ENCODE peak calls at places on chromosomes 3 and 15, in eight cellular contexts. T is B cell, Y is breast epithelium, U is H1, C is hepatocyte, R is fibroblast of lung, O is astrocyte of the spinal cord, J is cardiac fibroblast. M is an unnamed sample.

GRCh38 chr15:63063164-63063756 is 20.7 kb downstream of the TPM1 start:
- DNase-seq in O (peak; percentile 18), R (no peak), C (no peak), T (no peak), U (no peak), Y (no peak), J (no peak), M (no peak)

GRCh38 chr3:194364652-194365434 is 4.7 kb downstream of the LRRC15 start:
- DNase-seq in O (peak; percentile 91), T (no peak), U (no peak), J (peak; percentile 69), R (peak; percentile 65), Y (no peak), C (peak; percentile 44), M (no peak)

GRCh38 chr3:126986001-126986400 is 3.1 kb downstream of the PLXNA1 start:
- DNase-seq in T (no peak), J (peak; percentile 30), Y (no peak), R (no peak), O (peak; percentile 18), C (peak; percentile 59), U (no peak), M (no peak)

GRCh38 chr15:101664303-101664913 is 12.2 kb upstream of the TM2D3 start:
- DNase-seq in Y (no peak), O (no peak), C (no peak), J (no peak), R (peak; percentile 18), T (no peak), U (no peak), M (no peak)

GRCh38 chr3:45551214-45552010 is 43.1 kb upstream of the LIMD1 start:
- DNase-seq in U (no peak), T (no peak), R (peak; percentile 95), J (peak; percentile 95), Y (peak; percentile 65), O (peak; percentile 96), C (peak; percentile 72), M (no peak)

GRCh38 chr3:127207727-127208482 is 15.0 kb downstream of the PRR23E start:
- DNase-seq in J (no peak), Y (no peak), T (no peak), O (no peak), U (no peak), C (no peak), R (no peak), M (peak; percentile 11)

GRCh38 chr15:51907136-51907862 is 64.3 kb downstream of the LEO1 start:
- DNase-seq in R (peak; percentile 55), J (no peak), C (peak; percentile 81), T (no peak), U (no peak), O (peak; percentile 22), Y (no peak), M (no peak)

GRCh38 chr3:73188707-73189106 is 127.2 kb downstream of the EBLN2 start:
- DNase-seq in U (no peak), Y (no peak), J (no peak), C (no peak), T (no peak), O (no peak), R (no peak), M (no peak)

GRCh38 chr3:95654567-95655362 is 1159.6 kb upstream of the EPHA6 start:
- DNase-seq in Y (no peak), C (no peak), T (no peak), J (no peak), R (no peak), O (no peak), U (no peak), M (no peak)

GRCh38 chr3:8652323-8652987 is 7.9 kb upstream of the SSUH2 start:
- DNase-seq in C (peak; percentile 56), R (no peak), Y (no peak), O (no peak), J (no peak), U (no peak), T (no peak), M (no peak)

GRCh38 chr15:81398910-81399551 is 25.0 kb upstream of the TMC3 start:
- DNase-seq in C (peak; percentile 45), Y (no peak), R (peak; percentile 47), T (no peak), J (peak; percentile 26), U (no peak), O (no peak), M (no peak)

GRCh38 chr15:56099311-56099710 is 105.9 kb upstream of the NEDD4 start:
- DNase-seq in T (no peak), Y (no peak), O (no peak), J (no peak), C (no peak), R (no peak), U (no peak), M (no peak)

GRCh38 chr3:64687781-64688515 is at the start of gene ADAMTS9:
- DNase-seq in C (peak; percentile 89), J (peak; percentile 89), Y (peak; percentile 53), U (peak; percentile 82), T (no peak), R (peak; percentile 87), O (peak; percentile 64), M (no peak)

GRCh38 chr3:196886175-196886574 is 18.5 kb downstream of the SENP5 start:
- DNase-seq in J (no peak), T (no peak), C (no peak), U (no peak), R (no peak), Y (no peak), O (no peak), M (no peak)

GRCh38 chr15:74789171-74789627 is 7.3 kb downstream of the CSK start:
- DNase-seq in O (no peak), T (peak; percentile 64), R (no peak), J (no peak), U (no peak), C (peak; percentile 47), Y (no peak), M (no peak)

GRCh38 chr15:73387507-73388255 is 18.9 kb upstream of the HCN4 start:
- DNase-seq in T (no peak), Y (no peak), R (peak; percentile 58), J (peak; percentile 79), C (no peak), U (no peak), O (no peak), M (no peak)

GRCh38 chr3:41448396-41448795 is 249.1 kb downstream of the CTNNB1 start:
- DNase-seq in T (no peak), U (no peak), O (no peak), J (no peak), R (no peak), Y (no peak), C (no peak), M (no peak)

GRCh38 chr3:197309528-197310361 is 11.3 kb upstream of the DLG1 start:
- DNase-seq in U (no peak), R (peak; percentile 95), J (peak; percentile 88), O (peak; percentile 97), T (no peak), C (peak; percentile 36), Y (no peak), M (no peak)

GRCh38 chr3:197295871-197296270 is 2.5 kb downstream of the DLG1 start:
- DNase-seq in C (no peak), J (no peak), O (peak; percentile 19), Y (no peak), T (no peak), U (no peak), R (no peak), M (no peak)

GRCh38 chr3:21901504-21901903 is 150.5 kb upstream of the ZNF385D start:
- DNase-seq in J (no peak), T (no peak), U (no peak), R (no peak), Y (no peak), O (no peak), C (no peak), M (no peak)

GRCh38 chr3:25610167-25610566 is 54.5 kb downstream of the TOP2B start:
- DNase-seq in J (no peak), O (no peak), Y (no peak), T (no peak), R (no peak), C (no peak), U (no peak), M (no peak)

GRCh38 chr3:108089544-108089943 is 1.3 kb downstream of the CD47 start:
- DNase-seq in R (peak; percentile 9), J (no peak), Y (no peak), C (no peak), U (no peak), T (no peak), O (no peak), M (no peak)
- TF ChIP-seq CTCF in R (no peak), J (no peak), Y (no peak), C (no peak), U (no peak), T (no peak), O (no peak), M (no peak)

GRCh38 chr15:49758456-49758855 is 137.6 kb downstream of the DTWD1 start:
- DNase-seq in C (no peak), Y (no peak), T (no peak), U (no peak), R (no peak), O (no peak), J (no peak), M (no peak)

GRCh38 chr15:49758856-49759255 is 138.0 kb downstream of the DTWD1 start:
- DNase-seq in T (no peak), J (no peak), O (no peak), C (no peak), R (no peak), Y (no peak), U (no peak), M (no peak)

GRCh38 chr15:49760749-49761148 is 139.9 kb downstream of the DTWD1 start:
- DNase-seq in R (no peak), U (no peak), Y (no peak), J (no peak), T (no peak), O (no peak), C (no peak), M (no peak)
- TF ChIP-seq CTCF in R (no peak), U (no peak), Y (no peak), J (no peak), T (no peak), O (no peak), C (no peak), M (no peak)

GRCh38 chr3:31157028-31157694 is 262.7 kb upstream of the GADL1 start:
- DNase-seq in T (no peak), Y (no peak), R (no peak), C (no peak), J (no peak), O (no peak), U (no peak), M (no peak)
- TF ChIP-seq CTCF in T (no peak), Y (no peak), R (no peak), C (no peak), J (no peak), O (no peak), U (no peak), M (no peak)

GRCh38 chr3:61526307-61526706 is 35.1 kb upstream of the PTPRG start:
- DNase-seq in U (no peak), Y (no peak), O (no peak), C (no peak), T (no peak), R (no peak), J (no peak), M (no peak)

GRCh38 chr3:61527011-61527410 is 34.4 kb upstream of the PTPRG start:
- DNase-seq in Y (no peak), T (no peak), C (no peak), U (no peak), R (no peak), J (no peak), O (no peak), M (no peak)

GRCh38 chr3:61531528-61531927 is 29.8 kb upstream of the PTPRG start:
- DNase-seq in J (no peak), T (no peak), O (no peak), U (no peak), C (no peak), Y (no peak), R (no peak), M (no peak)

GRCh38 chr3:61532739-61533500 is 28.5 kb upstream of the PTPRG start:
- DNase-seq in O (no peak), Y (no peak), R (no peak), U (no peak), C (no peak), J (no peak), T (no peak), M (no peak)

GRCh38 chr3:61530355-61530754 is 31.0 kb upstream of the PTPRG start:
- DNase-seq in C (peak; percentile 56), J (peak; percentile 62), Y (no peak), T (no peak), O (peak; percentile 41), U (no peak), R (peak; percentile 58), M (no peak)
- TF ChIP-seq CTCF in C (peak; percentile 53), J (peak; percentile 61), Y (peak; percentile 30), T (no peak), O (peak; percentile 68), U (peak; percentile 51), R (peak; percentile 63), M (peak; percentile 39)

M was measured in GM10248.